ENCODE peak calls at places on chromosomes 2 and 18, in six cellular contexts. H, O, U, N, L and Z are unnamed samples.

GRCh38 chr2:239879423-239880084 is 145.6 kb downstream of the NDUFA10 start:
- DNase-seq in H (no peak), O (no peak), U (no peak), N (peak; percentile 2), L (no peak), Z (no peak)

GRCh38 chr2:195543902-195544894 is 112.8 kb upstream of the SLC39A10 start:
- DNase-seq in H (no peak), O (no peak), U (no peak), N (no peak), L (no peak), Z (no peak)

GRCh38 chr18:53911200-53911599 is 313.3 kb downstream of the MBD2 start:
- DNase-seq in H (no peak), O (no peak), U (no peak), N (no peak), L (no peak), Z (no peak)

GRCh38 chr2:97706112-97706511 is 7.3 kb upstream of the ZAP70 start:
- DNase-seq in H (no peak), O (no peak), U (no peak), N (no peak), L (no peak), Z (peak; percentile 61)

GRCh38 chr2:239012936-239013669 is 165.2 kb downstream of the TWIST2 start:
- DNase-seq in H (no peak), O (no peak), U (peak; percentile 57), N (no peak), L (no peak), Z (no peak)

GRCh38 chr2:9236867-9237266 is 30.3 kb downstream of the ASAP2 start:
- DNase-seq in H (peak; percentile 54), O (no peak), U (no peak), N (no peak), L (no peak), Z (peak; percentile 82)

GRCh38 chr2:12732663-12733062 is 15.9 kb downstream of the TRIB2 start:
- DNase-seq in H (peak; percentile 72), O (no peak), U (no peak), N (no peak), L (no peak), Z (no peak)

GRCh38 chr2:56522605-56523089 is 338.9 kb downstream of the CCDC85A start:
- DNase-seq in H (peak; percentile 58), O (no peak), U (no peak), N (no peak), L (no peak), Z (no peak)

GRCh38 chr18:2147424-2147823 is 423.9 kb downstream of the METTL4 start:
- DNase-seq in H (no peak), O (no peak), U (no peak), N (no peak), L (no peak), Z (no peak)

GRCh38 chr2:190713476-190713875 is 64.6 kb downstream of the NAB1 start:
- DNase-seq in H (no peak), O (no peak), U (no peak), N (no peak), L (no peak), Z (no peak)

GRCh38 chr2:200863655-200864205 is 728 bp downstream of the CLK1 start:
- DNase-seq in H (no peak), O (no peak), U (no peak), N (peak; percentile 52), L (no peak), Z (no peak)

GRCh38 chr2:43331428-43331827 is 105.0 kb upstream of the ZFP36L2 start:
- DNase-seq in H (peak; percentile 49), O (no peak), U (no peak), N (no peak), L (no peak), Z (no peak)

GRCh38 chr2:44100351-44100750 is 68.3 kb upstream of the PPM1B start:
- DNase-seq in H (peak; percentile 40), O (no peak), U (peak; percentile 77), N (peak; percentile 48), L (peak; percentile 16), Z (peak; percentile 68)

GRCh38 chr2:222423632-222424280 is 587 bp upstream of the SGPP2 start:
- DNase-seq in H (no peak), O (no peak), U (no peak), N (no peak), L (no peak), Z (no peak)

GRCh38 chr2:101204400-101205095 is 48.1 kb upstream of the CNOT11 start:
- DNase-seq in H (no peak), O (no peak), U (no peak), N (no peak), L (no peak), Z (no peak)

GRCh38 chr18:45670281-45670962 is 53.6 kb upstream of the SLC14A1 start:
- DNase-seq in H (no peak), O (peak; percentile 43), U (no peak), N (peak; percentile 38), L (no peak), Z (no peak)

GRCh38 chr2:3251974-3252373 is 125.6 kb downstream of the EIPR1 start:
- DNase-seq in H (no peak), O (no peak), U (no peak), N (no peak), L (no peak), Z (no peak)

GRCh38 chr2:3256157-3256556 is 121.5 kb downstream of the EIPR1 start:
- DNase-seq in H (no peak), O (no peak), U (no peak), N (no peak), L (no peak), Z (no peak)

GRCh38 chr2:3256655-3257054 is 121.0 kb downstream of the EIPR1 start:
- DNase-seq in H (no peak), O (no peak), U (no peak), N (no peak), L (no peak), Z (no peak)

GRCh38 chr2:3253913-3254437 is 123.6 kb downstream of the EIPR1 start:
- DNase-seq in H (no peak), O (no peak), U (no peak), N (no peak), L (no peak), Z (no peak)

DNA sequence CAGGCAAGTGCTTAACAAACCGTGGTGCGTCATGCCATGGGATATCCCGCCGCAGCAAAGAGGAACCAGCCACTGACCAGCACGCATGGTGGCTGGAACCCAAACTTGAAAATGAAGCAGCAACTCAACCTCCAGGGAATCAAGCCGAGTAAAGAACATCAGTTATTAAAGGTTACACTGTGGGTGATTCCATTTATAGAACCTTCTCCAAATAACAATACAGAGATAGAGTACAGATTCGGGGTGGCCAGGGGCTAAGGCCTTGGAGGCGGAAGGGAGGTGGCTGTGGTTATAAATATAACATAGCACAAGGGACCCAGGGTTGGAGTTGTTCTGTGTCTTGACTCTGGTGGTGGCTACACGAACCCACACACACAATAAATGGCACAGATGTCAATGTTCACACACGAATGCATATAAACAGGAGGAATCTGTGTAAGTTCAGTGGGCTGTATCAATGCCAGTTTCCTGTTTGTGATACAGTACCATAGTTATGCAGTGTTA is 123.1 kb downstream of the EIPR1 start:
- DNase-seq in H (no peak), O (no peak), U (no peak), N (no peak), L (no peak), Z (no peak)
- TF ChIP-seq POLR2A in H (no peak), O (no peak), U (no peak), N (no peak), L (no peak), Z (no peak)

GRCh38 chr2:157876066-157876770 is at the start of gene ACVR1:
- DNase-seq in H (peak; percentile 96), O (peak; percentile 89), U (peak; percentile 98), N (peak; percentile 92), L (peak; percentile 90), Z (peak; percentile 92)
- TF ChIP-seq POLR2A in H (no peak), O (peak; percentile 55), U (no peak), N (peak; percentile 32), L (peak; percentile 26), Z (peak; percentile 36)

GRCh38 chr2:73069855-73070650 is 1.5 kb downstream of the SFXN5 start:
- DNase-seq in H (no peak), O (peak; percentile 22), U (no peak), N (no peak), L (no peak), Z (no peak)

GRCh38 chr2:73069041-73069854 is 2.3 kb downstream of the SFXN5 start:
- DNase-seq in H (no peak), O (no peak), U (no peak), N (no peak), L (no peak), Z (no peak)

GRCh38 chr2:73070651-73071451 is 661 bp downstream of the SFXN5 start:
- DNase-seq in H (peak; percentile 99), O (peak; percentile 99), U (peak; percentile 99), N (peak; percentile 100), L (peak; percentile 88), Z (peak; percentile 97)

GRCh38 chr2:73072416-73072815 is 904 bp upstream of the SFXN5 start:
- DNase-seq in H (no peak), O (no peak), U (no peak), N (no peak), L (no peak), Z (no peak)

DNA sequence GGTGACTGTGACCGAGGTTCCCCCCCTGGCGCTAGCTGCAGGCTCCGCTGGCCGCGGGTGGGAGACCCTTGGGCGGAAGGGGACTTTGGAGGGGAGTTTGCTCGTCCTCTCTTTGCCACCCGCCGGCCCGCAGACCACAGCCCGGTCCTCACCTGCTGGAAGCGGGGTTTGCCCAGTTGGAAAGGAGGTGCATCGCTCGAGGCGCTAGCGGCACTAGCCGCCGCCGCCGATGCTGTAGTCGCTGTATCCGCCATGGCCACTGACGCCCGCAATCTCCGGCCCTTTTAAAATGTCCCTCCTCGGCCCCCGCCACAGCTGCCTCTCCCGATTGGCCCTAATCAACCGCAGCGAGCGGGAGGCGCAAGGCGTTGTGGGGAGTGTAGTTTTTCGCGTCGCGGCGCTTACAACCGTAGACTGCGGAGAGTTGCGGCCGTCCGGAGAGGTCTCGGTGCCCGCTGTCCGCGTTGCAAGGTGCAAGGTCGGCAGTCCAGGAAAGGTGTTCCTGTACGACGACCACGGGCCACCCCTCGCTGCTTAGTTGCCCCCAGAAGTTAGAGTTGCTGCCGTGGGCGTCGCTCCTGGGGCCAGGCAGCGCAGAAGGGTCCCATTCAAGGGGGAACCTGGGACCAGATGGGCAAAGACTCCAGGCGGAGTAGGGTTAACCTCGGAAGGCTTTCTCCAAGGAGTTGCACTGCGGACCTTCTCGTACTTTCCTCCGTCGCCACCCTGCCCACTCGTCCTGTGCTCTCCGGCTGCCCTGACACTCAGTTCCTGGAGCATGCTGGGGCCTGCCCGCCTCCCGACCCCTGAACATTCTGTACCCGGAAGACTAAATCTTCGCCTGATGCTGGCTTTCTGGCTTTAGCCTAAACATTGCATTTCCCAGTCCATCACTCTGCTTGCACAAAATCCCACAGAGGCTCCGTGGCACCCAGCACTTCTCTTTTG is at the start of gene SFXN5:
- DNase-seq in H (peak; percentile 96), O (peak; percentile 89), U (peak; percentile 98), N (peak; percentile 95), L (peak; percentile 76), Z (peak; percentile 94)
- TF ChIP-seq POLR2A in H (no peak), O (peak; percentile 52), U (no peak), N (no peak), L (peak; percentile 16), Z (no peak)

GRCh38 chr2:207529330-207530159 is at the start of gene CREB1:
- DNase-seq in H (peak; percentile 99), O (peak; percentile 98), U (peak; percentile 99), N (peak; percentile 100), L (peak; percentile 92), Z (peak; percentile 100)
- TF ChIP-seq POLR2A in H (peak; percentile 92), O (peak; percentile 98), U (peak; percentile 23), N (peak; percentile 88), L (peak; percentile 75), Z (peak; percentile 55)